ENCODE peak calls at places on chromosomes 1 and 21, in five cellular contexts. P is posterior cingulate gyrus, L is Peyer's patch, K is HS-5, Y is glomerular endothelial cell. Q is an unnamed sample.

GRCh38 chr1:1259948-1260614 is 13.6 kb upstream of the C1QTNF12 start:
- DNase-seq in P (no peak), L (no peak), K (no peak), Y (no peak), Q (no peak)

GRCh38 chr1:200262326-200262965 is 147.4 kb downstream of the ZNF281 start:
- DNase-seq in P (no peak), L (no peak), K (no peak), Y (no peak), Q (no peak)

GRCh38 chr1:149927535-149928387 is at the start of gene SF3B4:
- DNase-seq in P (peak), L (peak), K (peak), Y (no peak), Q (peak)

GRCh38 chr1:80582980-80583379 is 1217.8 kb upstream of the ADGRL2 start:
- DNase-seq in P (no peak), L (no peak), K (no peak), Y (no peak), Q (no peak)

GRCh38 chr1:156852414-156852874 is 6.5 kb downstream of the INSRR start:
- DNase-seq in P (peak), L (no peak), K (no peak), Y (no peak), Q (no peak)

GRCh38 chr21:42537106-42537742 is 23.6 kb downstream of the SLC37A1 start:
- DNase-seq in P (no peak), L (no peak), K (no peak), Y (no peak), Q (no peak)

GRCh38 chr1:31937300-31938183 is 626 bp downstream of the PTP4A2 start:
- DNase-seq in P (peak), L (peak), K (no peak), Y (no peak), Q (peak)

GRCh38 chr1:87329051-87329755 is 523 bp downstream of the LMO4 start:
- DNase-seq in P (peak), L (peak), K (no peak), Y (no peak), Q (peak)

GRCh38 chr1:65558215-65558614 is 137.7 kb downstream of the LEPR start:
- DNase-seq in P (no peak), L (no peak), K (no peak), Y (no peak), Q (no peak)

GRCh38 chr1:205656236-205656635 is 24.1 kb downstream of the SLC45A3 start:
- DNase-seq in P (no peak), L (no peak), K (no peak), Y (no peak), Q (no peak)

GRCh38 chr1:113396585-113396984 is 6.3 kb downstream of the MAGI3 start:
- DNase-seq in P (no peak), L (no peak), K (peak), Y (no peak), Q (no peak)

GRCh38 chr21:14878971-14879370 is 185.8 kb downstream of the NRIP1 start:
- DNase-seq in P (no peak), L (no peak), K (no peak), Y (no peak), Q (no peak)

GRCh38 chr21:38355353-38355752 is 98.6 kb downstream of the KCNJ15 start:
- DNase-seq in P (no peak), L (no peak), K (no peak), Y (no peak), Q (no peak)

GRCh38 chr1:13543927-13544556 is 30.2 kb upstream of the LRRC38 start:
- DNase-seq in P (peak), L (no peak), K (no peak), Y (no peak), Q (no peak)

GRCh38 chr1:245166471-245166885 is 11.7 kb downstream of the KIF26B start:
- DNase-seq in P (peak), L (no peak), K (no peak), Y (no peak), Q (no peak)

GRCh38 chr1:96236156-96236739 is 485.3 kb upstream of the PTBP2 start:
- DNase-seq in P (peak), L (no peak), K (peak), Y (peak), Q (no peak)

GRCh38 chr1:212013672-212014071 is 21.7 kb downstream of the INTS7 start:
- DNase-seq in P (no peak), L (no peak), K (no peak), Y (no peak), Q (no peak)

GRCh38 chr1:155983191-155984023 is 5.1 kb upstream of the ARHGEF2 start:
- DNase-seq in P (no peak), L (no peak), K (peak), Y (no peak), Q (no peak)

GRCh38 chr1:170494369-170494768 is 37.6 kb upstream of the GORAB start:
- DNase-seq in P (no peak), L (no peak), K (no peak), Y (peak), Q (no peak)

GRCh38 chr1:63914706-63915105 is 140.9 kb downstream of the ROR1 start:
- DNase-seq in P (no peak), L (no peak), K (no peak), Y (no peak), Q (no peak)

GRCh38 chr1:66564250-66564649 is 30.3 kb downstream of the SGIP1 start:
- DNase-seq in P (no peak), L (no peak), K (peak), Y (peak), Q (no peak)

GRCh38 chr1:176994926-176995596 is 169.5 kb downstream of the ASTN1 start:
- DNase-seq in P (no peak), L (no peak), K (no peak), Y (no peak), Q (no peak)

GRCh38 chr1:171998711-171999110 is 157.4 kb downstream of the DNM3 start:
- DNase-seq in P (no peak), L (no peak), K (no peak), Y (no peak), Q (no peak)

GRCh38 chr1:245332085-245332484 is 177.3 kb downstream of the KIF26B start:
- DNase-seq in P (no peak), L (no peak), K (no peak), Y (no peak), Q (no peak)

GRCh38 chr1:41629571-41629970 is 145.1 kb upstream of the EDN2 start:
- DNase-seq in P (no peak), L (no peak), K (peak), Y (no peak), Q (no peak)

GRCh38 chr1:63454269-63454668 is 68.8 kb downstream of the ITGB3BP start:
- DNase-seq in P (no peak), L (no peak), K (no peak), Y (no peak), Q (no peak)

GRCh38 chr1:107499139-107499744 is 358.4 kb downstream of the NTNG1 start:
- DNase-seq in P (no peak), L (no peak), K (no peak), Y (no peak), Q (no peak)

GRCh38 chr1:205098242-205098641 is 14.0 kb upstream of the TMEM81 start:
- DNase-seq in P (no peak), L (no peak), K (no peak), Y (no peak), Q (no peak)

GRCh38 chr1:182955596-182956588 is 2.9 kb upstream of the SHCBP1L start:
- DNase-seq in P (no peak), L (no peak), K (peak), Y (no peak), Q (no peak)

GRCh38 chr1:223785808-223786207 is 59.9 kb downstream of the TP53BP2 start:
- DNase-seq in P (no peak), L (no peak), K (no peak), Y (no peak), Q (no peak)

GRCh38 chr1:6860401-6860800 is 75.1 kb downstream of the CAMTA1 start:
- DNase-seq in P (no peak), L (no peak), K (no peak), Y (no peak), Q (peak)

GRCh38 chr21:31252611-31253010 is 91.5 kb downstream of the TIAM1 start:
- DNase-seq in P (no peak), L (no peak), K (no peak), Y (no peak), Q (no peak)

GRCh38 chr21:17570773-17571172 is 41.9 kb downstream of the BTG3 start:
- DNase-seq in P (no peak), L (no peak), K (no peak), Y (no peak), Q (no peak)

GRCh38 chr1:226711976-226712778 is 26.9 kb downstream of the ITPKB start:
- DNase-seq in P (no peak), L (no peak), K (no peak), Y (no peak), Q (peak)

GRCh38 chr1:110489973-110490542 is 28.9 kb downstream of the KCNA10 start:
- DNase-seq in P (no peak), L (no peak), K (no peak), Y (no peak), Q (no peak)

GRCh38 chr1:5744911-5745431 is 247.3 kb downstream of the NPHP4 start:
- DNase-seq in P (peak), L (peak), K (no peak), Y (no peak), Q (no peak)